ENCODE peak calls at places on chromosomes 5 and 9, in five cellular contexts. A is fibroblast of the conjunctiva; H is activated naive CD8-positive, alpha-beta T cell treated with anti-CD3 and anti-CD28 coated beads, Interleukin-2, amount 50 U/mL, for 16 hours; J is HT-29; E is uterus. K is an unnamed sample.
A peak's percentile ranks its signal among the peaks of the same experiment; 100 is the strongest.

GRCh38 chr9:77769246-77769645 is 121.1 kb upstream of the GNA14 start:
- DNase-seq in A (no peak), H (no peak), J (no peak), E (no peak), K (no peak)

GRCh38 chr5:39616131-39616530 is 191.4 kb upstream of the DAB2 start:
- DNase-seq in A (no peak), H (no peak), J (no peak), E (no peak), K (no peak)

GRCh38 chr9:134891016-134891589 is 10.5 kb downstream of the FCN2 start:
- DNase-seq in A (no peak), H (no peak), J (no peak), E (peak; percentile 11), K (no peak)

GRCh38 chr5:56039985-56040384 is 45.2 kb upstream of the IL6ST start:
- DNase-seq in A (no peak), H (no peak), J (no peak), E (no peak), K (peak; percentile 51)

GRCh38 chr9:137198748-137199276 is 1.7 kb downstream of the TPRN start:
- DNase-seq in A (no peak), H (no peak), J (no peak), E (no peak), K (no peak)

GRCh38 chr5:121915765-121916164 is 46.0 kb upstream of the SRFBP1 start:
- DNase-seq in A (no peak), H (no peak), J (no peak), E (no peak), K (no peak)

GRCh38 chr5:67065697-67066096 is 130.9 kb downstream of the CD180 start:
- DNase-seq in A (no peak), H (no peak), J (no peak), E (no peak), K (no peak)

GRCh38 chr5:108122701-108123100 is 259.2 kb downstream of the FBXL17 start:
- DNase-seq in A (no peak), H (no peak), J (no peak), E (no peak), K (no peak)

GRCh38 chr5:43066231-43066798 is 26.2 kb upstream of the ANXA2R start:
- DNase-seq in A (no peak), H (peak; percentile 12), J (no peak), E (peak; percentile 62), K (peak; percentile 62)

GRCh38 chr9:89598926-89599325 is 5.9 kb upstream of the GADD45G start:
- DNase-seq in A (no peak), H (no peak), J (no peak), E (no peak), K (no peak)

GRCh38 chr5:93330506-93330905 is 250.5 kb downstream of the NR2F1-AS1 start:
- DNase-seq in A (no peak), H (no peak), J (no peak), E (no peak), K (peak; percentile 46)

GRCh38 chr9:33924978-33925797 is 108.2 kb downstream of the UBE2R2 start:
- DNase-seq in A (peak; percentile 46), H (no peak), J (peak; percentile 66), E (peak; percentile 49), K (peak; percentile 58)

GRCh38 chr5:61640631-61641030 is 308.6 kb downstream of the ZSWIM6 start:
- DNase-seq in A (no peak), H (no peak), J (no peak), E (no peak), K (no peak)

GRCh38 chr5:1959231-1959630 is 76.5 kb upstream of the IRX4 start:
- DNase-seq in A (no peak), H (no peak), J (no peak), E (no peak), K (no peak)

GRCh38 chr5:56415356-56415765 is 182.2 kb upstream of the ANKRD55 start:
- DNase-seq in A (peak; percentile 73), H (no peak), J (peak; percentile 36), E (no peak), K (no peak)

GRCh38 chr9:76161546-76161945 is 232.7 kb downstream of the RFK start:
- DNase-seq in A (peak; percentile 46), H (no peak), J (no peak), E (peak; percentile 49), K (no peak)

GRCh38 chr5:73376618-73377170 is 71.9 kb downstream of the FOXD1 start:
- DNase-seq in A (no peak), H (no peak), J (no peak), E (no peak), K (peak; percentile 83)

GRCh38 chr9:26129216-26129615 is 451.0 kb upstream of the TUSC1 start:
- DNase-seq in A (peak; percentile 2), H (no peak), J (no peak), E (no peak), K (no peak)

GRCh38 chr5:2471152-2471879 is 280.2 kb downstream of the IRX2 start:
- DNase-seq in A (no peak), H (no peak), J (no peak), E (no peak), K (no peak)

GRCh38 chr9:17018001-17018491 is 116.8 kb upstream of the CNTLN start:
- DNase-seq in A (peak; percentile 91), H (no peak), J (no peak), E (no peak), K (no peak)

GRCh38 chr5:119878712-119879111 is 249.4 kb downstream of the FAM170A start:
- DNase-seq in A (no peak), H (no peak), J (no peak), E (no peak), K (peak; percentile 8)

GRCh38 chr5:34868736-34869135 is 29.8 kb downstream of the TTC23L start:
- DNase-seq in A (no peak), H (no peak), J (no peak), E (no peak), K (no peak)

K was measured in HT1080.